ENCODE peak calls at places on chromosome 19, in four cellular contexts. One of them, this sample, is unnamed.

GRCh38 chr19:31110331-31110730 is 238.9 kb downstream of the TSHZ3 start:
- DNase-seq in dorsolateral prefrontal cortex: no peak
- DNase-seq in GM06990: no peak
- DNase-seq in choroid plexus epithelial cell: peak
- DNase-seq in this sample: no peak

GRCh38 chr19:39430675-39431593 is 4.8 kb downstream of the RPS16 start:
- DNase-seq in dorsolateral prefrontal cortex: no peak
- DNase-seq in GM06990: peak
- DNase-seq in choroid plexus epithelial cell: peak
- DNase-seq in this sample: peak

GRCh38 chr19:35119578-35119977 is 4.0 kb downstream of the FXYD3 start:
- DNase-seq in dorsolateral prefrontal cortex: no peak
- DNase-seq in GM06990: no peak
- DNase-seq in choroid plexus epithelial cell: no peak
- DNase-seq in this sample: no peak

GRCh38 chr19:50794074-50794777 is 4.0 kb downstream of the ACP4 start:
- DNase-seq in dorsolateral prefrontal cortex: no peak
- DNase-seq in GM06990: no peak
- DNase-seq in choroid plexus epithelial cell: peak
- DNase-seq in this sample: peak

GRCh38 chr19:6718111-6718740 is 2.2 kb downstream of the C3 start:
- DNase-seq in dorsolateral prefrontal cortex: no peak
- DNase-seq in GM06990: no peak
- DNase-seq in choroid plexus epithelial cell: no peak
- DNase-seq in this sample: no peak

GRCh38 chr19:16351133-16351809 is 26.6 kb downstream of the KLF2 start:
- DNase-seq in dorsolateral prefrontal cortex: no peak
- DNase-seq in GM06990: no peak
- DNase-seq in choroid plexus epithelial cell: no peak
- DNase-seq in this sample: no peak

GRCh38 chr19:35045667-35046300 is 4.3 kb downstream of the HPN start:
- DNase-seq in dorsolateral prefrontal cortex: no peak
- DNase-seq in GM06990: no peak
- DNase-seq in choroid plexus epithelial cell: peak
- DNase-seq in this sample: peak

GRCh38 chr19:11736696-11737095 is 2.0 kb downstream of the ZNF823 start:
- DNase-seq in dorsolateral prefrontal cortex: no peak
- DNase-seq in GM06990: peak
- DNase-seq in choroid plexus epithelial cell: peak
- DNase-seq in this sample: peak

GRCh38 chr19:10295305-10295846 is 5.6 kb downstream of the ICAM5 start:
- DNase-seq in dorsolateral prefrontal cortex: no peak
- DNase-seq in GM06990: peak
- DNase-seq in choroid plexus epithelial cell: peak
- DNase-seq in this sample: peak

GRCh38 chr19:2722541-2723344 is 1.6 kb upstream of the DIRAS1 start:
- DNase-seq in dorsolateral prefrontal cortex: peak
- DNase-seq in GM06990: no peak
- DNase-seq in choroid plexus epithelial cell: peak
- DNase-seq in this sample: no peak

GRCh38 chr19:2339644-2340310 is 11.3 kb downstream of the SPPL2B start:
- DNase-seq in dorsolateral prefrontal cortex: no peak
- DNase-seq in GM06990: no peak
- DNase-seq in choroid plexus epithelial cell: no peak
- DNase-seq in this sample: no peak

GRCh38 chr19:7149956-7150705 is 80.6 kb downstream of the ZNF557 start:
- DNase-seq in dorsolateral prefrontal cortex: no peak
- DNase-seq in GM06990: peak
- DNase-seq in choroid plexus epithelial cell: no peak
- DNase-seq in this sample: no peak

GRCh38 chr19:35253316-35254286 is 4.8 kb downstream of the LSR start:
- DNase-seq in dorsolateral prefrontal cortex: no peak
- DNase-seq in GM06990: no peak
- DNase-seq in choroid plexus epithelial cell: no peak
- DNase-seq in this sample: no peak

GRCh38 chr19:21586341-21587116 is 81.1 kb downstream of the ZNF429 start:
- DNase-seq in dorsolateral prefrontal cortex: no peak
- DNase-seq in GM06990: no peak
- DNase-seq in choroid plexus epithelial cell: no peak
- DNase-seq in this sample: no peak

GRCh38 chr19:44740351-44740824 is 8.1 kb upstream of the BCL3 start:
- DNase-seq in dorsolateral prefrontal cortex: no peak
- DNase-seq in GM06990: no peak
- DNase-seq in choroid plexus epithelial cell: no peak
- DNase-seq in this sample: no peak

GRCh38 chr19:40810160-40810559 is 11.2 kb downstream of the EGLN2 start:
- DNase-seq in dorsolateral prefrontal cortex: no peak
- DNase-seq in GM06990: no peak
- DNase-seq in choroid plexus epithelial cell: no peak
- DNase-seq in this sample: no peak

GRCh38 chr19:40809358-40810086 is 10.5 kb downstream of the EGLN2 start:
- DNase-seq in dorsolateral prefrontal cortex: no peak
- DNase-seq in GM06990: no peak
- DNase-seq in choroid plexus epithelial cell: no peak
- DNase-seq in this sample: no peak

GRCh38 chr19:40813182-40813581 is 14.2 kb downstream of the EGLN2 start:
- DNase-seq in dorsolateral prefrontal cortex: no peak
- DNase-seq in GM06990: no peak
- DNase-seq in choroid plexus epithelial cell: peak
- DNase-seq in this sample: no peak

GRCh38 chr19:40808497-40808896 is 9.5 kb downstream of the EGLN2 start:
- DNase-seq in dorsolateral prefrontal cortex: no peak
- DNase-seq in GM06990: no peak
- DNase-seq in choroid plexus epithelial cell: no peak
- DNase-seq in this sample: no peak

GRCh38 chr19:40811478-40812341 is 12.7 kb downstream of the EGLN2 start:
- DNase-seq in dorsolateral prefrontal cortex: no peak
- DNase-seq in GM06990: no peak
- DNase-seq in choroid plexus epithelial cell: peak
- DNase-seq in this sample: no peak
- TF ChIP-seq CTCF in dorsolateral prefrontal cortex: peak
- TF ChIP-seq CTCF in GM06990: no peak
- TF ChIP-seq CTCF in choroid plexus epithelial cell: peak
- TF ChIP-seq CTCF in this sample: peak

GRCh38 chr19:4622695-4623421 is 16.5 kb upstream of the TNFAIP8L1 start:
- DNase-seq in dorsolateral prefrontal cortex: no peak
- DNase-seq in GM06990: no peak
- DNase-seq in choroid plexus epithelial cell: no peak
- DNase-seq in this sample: no peak
- TF ChIP-seq CTCF in dorsolateral prefrontal cortex: peak
- TF ChIP-seq CTCF in GM06990: peak
- TF ChIP-seq CTCF in choroid plexus epithelial cell: peak
- TF ChIP-seq CTCF in this sample: no peak

GRCh38 chr19:48216933-48217332 is 38.8 kb downstream of the CARD8 start:
- DNase-seq in dorsolateral prefrontal cortex: no peak
- DNase-seq in GM06990: no peak
- DNase-seq in choroid plexus epithelial cell: no peak
- DNase-seq in this sample: no peak
- TF ChIP-seq CTCF in dorsolateral prefrontal cortex: no peak
- TF ChIP-seq CTCF in GM06990: no peak
- TF ChIP-seq CTCF in choroid plexus epithelial cell: no peak
- TF ChIP-seq CTCF in this sample: no peak

DNA sequence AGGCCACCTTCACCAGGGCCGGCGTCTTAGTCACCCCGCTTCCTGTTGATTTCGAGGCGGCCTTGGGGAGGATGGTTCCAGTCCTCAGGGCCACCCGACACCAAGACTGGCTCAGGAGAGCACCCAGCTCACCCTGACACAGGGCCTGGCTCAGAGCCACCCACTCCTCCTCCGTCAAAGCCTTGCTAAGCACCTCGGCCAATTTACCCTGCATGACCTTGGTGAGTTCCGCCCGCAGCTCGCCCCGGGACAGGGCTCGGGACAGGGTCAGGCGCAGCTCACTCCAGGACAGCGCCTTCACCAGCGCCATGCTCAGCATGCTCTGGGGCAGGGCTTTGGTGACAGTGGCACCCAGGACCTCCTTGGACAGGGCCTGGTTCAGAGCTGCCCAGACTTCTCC is 9.8 kb downstream of the IQCN start:
- DNase-seq in dorsolateral prefrontal cortex: no peak
- DNase-seq in GM06990: no peak
- DNase-seq in choroid plexus epithelial cell: no peak
- DNase-seq in this sample: no peak
- TF ChIP-seq CTCF in dorsolateral prefrontal cortex: no peak
- TF ChIP-seq CTCF in GM06990: no peak
- TF ChIP-seq CTCF in choroid plexus epithelial cell: no peak
- TF ChIP-seq CTCF in this sample: no peak

GRCh38 chr19:48122421-48122820 is 11.8 kb upstream of the PLA2G4C start:
- DNase-seq in dorsolateral prefrontal cortex: no peak
- DNase-seq in GM06990: no peak
- DNase-seq in choroid plexus epithelial cell: no peak
- DNase-seq in this sample: no peak

GRCh38 chr19:48121066-48121465 is 10.4 kb upstream of the PLA2G4C start:
- DNase-seq in dorsolateral prefrontal cortex: no peak
- DNase-seq in GM06990: no peak
- DNase-seq in choroid plexus epithelial cell: no peak
- DNase-seq in this sample: no peak

GRCh38 chr19:48127561-48127960 is 16.9 kb upstream of the PLA2G4C start:
- DNase-seq in dorsolateral prefrontal cortex: no peak
- DNase-seq in GM06990: no peak
- DNase-seq in choroid plexus epithelial cell: no peak
- DNase-seq in this sample: no peak

GRCh38 chr19:48121909-48122371 is 11.3 kb upstream of the PLA2G4C start:
- DNase-seq in dorsolateral prefrontal cortex: no peak
- DNase-seq in GM06990: peak
- DNase-seq in choroid plexus epithelial cell: peak
- DNase-seq in this sample: peak

DNA sequence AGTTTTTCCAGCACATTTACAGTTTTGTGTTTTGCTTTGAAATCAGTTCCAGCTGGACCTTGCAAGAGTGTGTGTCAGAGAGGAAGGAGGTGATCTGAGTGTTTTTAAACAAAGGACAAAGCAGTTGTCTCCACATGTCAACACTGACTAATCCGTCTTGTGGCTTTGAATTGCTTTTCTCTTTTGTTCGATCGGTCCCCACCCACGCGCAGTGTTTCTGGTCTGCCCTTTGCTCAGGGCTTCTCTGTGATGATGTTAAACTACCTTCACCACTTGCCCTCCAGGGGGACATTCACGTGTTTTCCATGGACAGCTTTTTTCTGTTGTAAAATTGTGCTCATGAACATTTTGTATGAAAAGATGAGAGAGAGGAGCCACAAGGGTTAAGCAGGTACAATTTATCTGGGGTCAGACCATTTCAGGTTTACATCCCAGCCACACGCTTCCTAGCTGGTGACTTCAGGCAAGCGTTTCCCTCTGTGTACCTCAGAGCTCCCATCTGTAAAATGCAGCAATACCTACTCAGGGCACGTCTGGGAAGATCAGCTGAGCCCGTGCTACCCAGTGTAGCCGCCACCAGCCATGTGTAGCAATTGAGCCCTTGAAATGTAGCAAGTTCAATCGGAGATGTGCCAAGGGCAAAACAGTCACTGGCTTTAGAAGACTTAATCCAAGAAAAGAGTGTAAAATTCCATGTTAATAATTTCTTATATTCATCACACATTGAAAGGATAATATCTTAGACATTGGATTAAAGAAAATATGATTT is 13.5 kb upstream of the PLA2G4C start:
- DNase-seq in dorsolateral prefrontal cortex: no peak
- DNase-seq in GM06990: no peak
- DNase-seq in choroid plexus epithelial cell: peak
- DNase-seq in this sample: peak
- TF ChIP-seq CTCF in dorsolateral prefrontal cortex: peak
- TF ChIP-seq CTCF in GM06990: no peak
- TF ChIP-seq CTCF in choroid plexus epithelial cell: peak
- TF ChIP-seq CTCF in this sample: no peak

GRCh38 chr19:482186-483041 is 13.9 kb upstream of the MADCAM1 start:
- DNase-seq in dorsolateral prefrontal cortex: no peak
- DNase-seq in GM06990: no peak
- DNase-seq in choroid plexus epithelial cell: no peak
- DNase-seq in this sample: no peak

GRCh38 chr19:478236-478888 is 17.5 kb upstream of the SHC2 start:
- DNase-seq in dorsolateral prefrontal cortex: no peak
- DNase-seq in GM06990: no peak
- DNase-seq in choroid plexus epithelial cell: no peak
- DNase-seq in this sample: no peak

GRCh38 chr19:483332-484072 is 12.8 kb upstream of the MADCAM1 start:
- DNase-seq in dorsolateral prefrontal cortex: no peak
- DNase-seq in GM06990: no peak
- DNase-seq in choroid plexus epithelial cell: no peak
- DNase-seq in this sample: no peak

GRCh38 chr19:484494-484893 is 11.8 kb upstream of the MADCAM1 start:
- DNase-seq in dorsolateral prefrontal cortex: no peak
- DNase-seq in GM06990: no peak
- DNase-seq in choroid plexus epithelial cell: no peak
- DNase-seq in this sample: no peak

GRCh38 chr19:480016-480855 is 16.1 kb upstream of the MADCAM1 start:
- DNase-seq in dorsolateral prefrontal cortex: peak
- DNase-seq in GM06990: no peak
- DNase-seq in choroid plexus epithelial cell: peak
- DNase-seq in this sample: no peak
- TF ChIP-seq CTCF in dorsolateral prefrontal cortex: peak
- TF ChIP-seq CTCF in GM06990: peak
- TF ChIP-seq CTCF in choroid plexus epithelial cell: peak
- TF ChIP-seq CTCF in this sample: peak

DNA sequence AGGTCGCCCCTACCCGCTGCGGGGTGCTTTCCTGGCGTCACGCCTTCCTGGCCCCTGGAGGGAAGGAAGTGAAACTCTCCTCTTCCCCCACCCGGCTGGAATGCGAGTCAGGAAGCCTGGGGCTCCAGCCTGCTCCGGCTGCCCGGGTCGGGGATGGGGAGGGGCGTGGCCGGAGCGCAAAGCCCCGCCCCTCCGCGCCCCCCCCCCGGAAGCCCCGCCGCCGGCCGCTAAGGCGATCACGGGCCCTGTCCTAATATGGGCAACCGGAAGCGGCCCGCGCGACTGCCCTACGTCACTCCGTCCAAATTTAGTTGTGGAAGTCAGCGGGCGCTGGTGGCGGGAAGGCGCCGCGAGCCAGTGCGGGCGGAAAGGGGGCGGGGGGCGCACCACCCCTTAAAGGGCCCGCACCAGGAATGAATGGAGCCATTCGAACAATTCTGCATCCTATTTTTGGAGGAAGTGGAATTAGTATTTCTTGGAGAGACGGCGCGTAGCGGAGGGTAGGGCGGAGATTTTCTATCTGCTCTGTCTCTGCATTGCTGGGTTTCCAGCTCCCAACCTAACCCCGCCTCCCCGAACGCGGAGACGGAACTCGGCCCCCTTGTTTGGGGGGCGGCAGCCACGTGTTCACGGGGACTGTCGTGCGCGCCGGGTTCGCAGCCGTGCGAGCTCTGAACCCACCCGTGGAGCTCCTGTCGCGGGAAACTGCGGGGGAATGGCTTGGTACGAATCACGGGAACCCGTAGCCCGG is 1.6 kb downstream of the IER2 start:
- DNase-seq in dorsolateral prefrontal cortex: peak
- DNase-seq in GM06990: peak
- DNase-seq in choroid plexus epithelial cell: peak
- DNase-seq in this sample: peak
- TF ChIP-seq CTCF in dorsolateral prefrontal cortex: no peak
- TF ChIP-seq CTCF in GM06990: no peak
- TF ChIP-seq CTCF in choroid plexus epithelial cell: peak
- TF ChIP-seq CTCF in this sample: no peak

GRCh38 chr19:41366089-41366488 is 2.1 kb upstream of the B9D2 start:
- DNase-seq in dorsolateral prefrontal cortex: no peak
- DNase-seq in GM06990: no peak
- DNase-seq in choroid plexus epithelial cell: no peak
- DNase-seq in this sample: peak
- TF ChIP-seq CTCF in dorsolateral prefrontal cortex: no peak
- TF ChIP-seq CTCF in GM06990: peak
- TF ChIP-seq CTCF in choroid plexus epithelial cell: peak
- TF ChIP-seq CTCF in this sample: peak

This sample was measured in GM13977.